ENCODE peak calls at places on chromosomes 5 and 9, in four cellular contexts. L is GM12878, M is SK-N-SH, X is K562. C is an unnamed sample.

GRCh38 chr9:6605202-6605601 is 40.3 kb downstream of the GLDC start:
- DNase-seq in L (peak; percentile 71), M (no peak), X (no peak), C (no peak)

GRCh38 chr5:98109561-98110006 is 663.9 kb upstream of the RGMB start:
- DNase-seq in L (no peak), M (no peak), X (no peak), C (no peak)

GRCh38 chr5:151492729-151493128 is 45.3 kb downstream of the SLC36A1 start:
- DNase-seq in L (no peak), M (no peak), X (no peak), C (no peak)

GRCh38 chr5:84430863-84431663 is 46.4 kb upstream of the EDIL3 start:
- DNase-seq in L (no peak), M (no peak), X (no peak), C (no peak)

GRCh38 chr5:171405615-171406014 is 13.8 kb upstream of the FGF18 start:
- DNase-seq in L (no peak), M (peak; percentile 46), X (no peak), C (no peak)

GRCh38 chr5:77631166-77631582 is 7.3 kb downstream of the OTP start:
- DNase-seq in L (peak; percentile 82), M (peak; percentile 21), X (no peak), C (no peak)

GRCh38 chr9:69047331-69047730 is 11.8 kb downstream of the FXN start:
- DNase-seq in L (no peak), M (no peak), X (no peak), C (no peak)

GRCh38 chr5:26329562-26330189 is 708.7 kb downstream of the CDH9 start:
- DNase-seq in L (no peak), M (peak; percentile 14), X (no peak), C (no peak)

GRCh38 chr5:167315762-167316161 is 975.7 kb upstream of the WWC1 start:
- DNase-seq in L (no peak), M (no peak), X (no peak), C (no peak)

GRCh38 chr5:79093762-79094161 is 17.8 kb upstream of the BHMT start:
- DNase-seq in L (no peak), M (peak; percentile 70), X (no peak), C (no peak)

GRCh38 chr5:56637321-56637920 is 177.9 kb upstream of the MAP3K1 start:
- DNase-seq in L (no peak), M (peak; percentile 24), X (no peak), C (no peak)

GRCh38 chr5:159735749-159736660 is 180.3 kb upstream of the ADRA1B start:
- DNase-seq in L (no peak), M (no peak), X (no peak), C (no peak)

GRCh38 chr5:149135536-149136201 is 5.6 kb upstream of the ABLIM3 start:
- DNase-seq in L (no peak), M (no peak), X (no peak), C (no peak)

GRCh38 chr9:1978941-1979340 is 36.2 kb upstream of the SMARCA2 start:
- DNase-seq in L (no peak), M (peak; percentile 7), X (no peak), C (no peak)

GRCh38 chr9:32350682-32351081 is 33.8 kb upstream of the ACO1 start:
- DNase-seq in L (no peak), M (no peak), X (no peak), C (no peak)

GRCh38 chr5:78565395-78565794 is 83.2 kb downstream of the LHFPL2 start:
- DNase-seq in L (no peak), M (no peak), X (no peak), C (no peak)

GRCh38 chr5:59673438-59674058 is 220.0 kb downstream of the PDE4D start:
- DNase-seq in L (no peak), M (peak; percentile 24), X (peak; percentile 28), C (no peak)

GRCh38 chr5:93299596-93300308 is 281.3 kb downstream of the NR2F1-AS1 start:
- DNase-seq in L (no peak), M (no peak), X (no peak), C (peak; percentile 44)

GRCh38 chr9:134858051-134858841 is 22.4 kb upstream of the FCN2 start:
- DNase-seq in L (peak; percentile 76), M (no peak), X (no peak), C (no peak)

GRCh38 chr5:16809816-16810502 is 126.1 kb downstream of the MYO10 start:
- DNase-seq in L (no peak), M (no peak), X (no peak), C (no peak)

GRCh38 chr9:76441551-76442322 is 17.2 kb upstream of the GCNT1 start:
- DNase-seq in L (peak; percentile 72), M (no peak), X (no peak), C (no peak)

GRCh38 chr9:92094655-92095054 is 20.6 kb downstream of the SPTLC1 start:
- DNase-seq in L (no peak), M (no peak), X (peak; percentile 36), C (no peak)

GRCh38 chr9:120882935-120883607 is 6.1 kb upstream of the PHF19 start:
- DNase-seq in L (no peak), M (no peak), X (no peak), C (no peak)
- TF ChIP-seq USF1 in L (no peak), M (no peak), X (no peak), C (no peak)

GRCh38 chr9:82108881-82109280 is 120.3 kb downstream of the SPATA31D1 start:
- DNase-seq in L (no peak), M (no peak), X (no peak), C (no peak)
- TF ChIP-seq USF1 in L (no peak), M (no peak), X (no peak), C (no peak)

GRCh38 chr5:115324021-115324420 is 27.6 kb upstream of the CCDC112 start:
- DNase-seq in L (no peak), M (no peak), X (no peak), C (no peak)

GRCh38 chr5:115333164-115333563 is 36.7 kb upstream of the CCDC112 start:
- DNase-seq in L (peak; percentile 32), M (no peak), X (no peak), C (no peak)

GRCh38 chr5:115330868-115331267 is 34.4 kb upstream of the CCDC112 start:
- DNase-seq in L (no peak), M (no peak), X (no peak), C (no peak)

GRCh38 chr5:115325291-115326019 is 29.0 kb upstream of the CCDC112 start:
- DNase-seq in L (no peak), M (no peak), X (no peak), C (no peak)

DNA sequence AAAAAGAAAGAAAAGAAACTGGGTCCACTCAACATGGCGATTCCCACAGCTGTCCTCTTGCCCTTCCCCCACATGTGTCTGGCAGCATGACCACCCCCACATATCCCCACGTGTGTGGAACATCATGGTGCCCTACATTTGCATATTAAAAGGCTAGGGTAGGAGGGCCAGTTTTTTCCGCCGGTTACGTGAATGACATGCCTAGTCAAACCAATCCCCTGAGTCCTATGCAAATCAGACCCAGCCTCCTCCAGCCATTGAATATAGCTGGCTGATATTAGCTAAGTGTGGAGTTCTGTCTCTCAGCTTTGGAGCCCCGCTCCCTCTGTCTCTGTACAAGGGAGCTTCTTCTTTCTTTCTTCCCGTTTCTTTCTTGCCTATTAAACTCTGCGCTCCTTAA is 33.0 kb upstream of the CCDC112 start:
- DNase-seq in L (no peak), M (no peak), X (no peak), C (peak; percentile 57)
- TF ChIP-seq USF1 in L (no peak), M (no peak), X (no peak), C (no peak)

GRCh38 chr9:130290353-130291181 is 25.0 kb downstream of the HMCN2 start:
- DNase-seq in L (no peak), M (no peak), X (no peak), C (no peak)
- TF ChIP-seq USF1 in L (no peak), M (no peak), X (no peak), C (no peak)

DNA sequence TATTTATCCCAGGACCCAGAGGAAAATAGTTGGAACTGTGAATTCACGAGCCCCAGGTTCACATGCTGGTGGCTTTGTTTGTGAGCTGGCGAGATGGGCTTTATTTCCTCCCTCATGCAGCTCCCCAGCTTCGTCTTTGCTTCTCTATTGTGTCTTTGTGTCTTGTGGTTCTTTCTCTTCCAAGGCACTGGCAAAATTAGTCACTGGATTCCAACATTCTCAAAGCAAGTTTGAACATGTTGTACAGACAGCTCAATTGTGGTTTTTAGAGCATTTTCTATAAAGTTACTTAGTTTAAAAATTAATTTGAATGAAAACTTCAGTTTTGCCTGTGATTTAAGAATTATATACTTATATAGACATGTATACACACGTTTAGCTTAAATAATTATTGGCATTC is 7.3 kb downstream of the NDUFS6 start:
- DNase-seq in L (no peak), M (no peak), X (no peak), C (no peak)
- TF ChIP-seq USF1 in L (no peak), M (no peak), X (no peak), C (no peak)

DNA sequence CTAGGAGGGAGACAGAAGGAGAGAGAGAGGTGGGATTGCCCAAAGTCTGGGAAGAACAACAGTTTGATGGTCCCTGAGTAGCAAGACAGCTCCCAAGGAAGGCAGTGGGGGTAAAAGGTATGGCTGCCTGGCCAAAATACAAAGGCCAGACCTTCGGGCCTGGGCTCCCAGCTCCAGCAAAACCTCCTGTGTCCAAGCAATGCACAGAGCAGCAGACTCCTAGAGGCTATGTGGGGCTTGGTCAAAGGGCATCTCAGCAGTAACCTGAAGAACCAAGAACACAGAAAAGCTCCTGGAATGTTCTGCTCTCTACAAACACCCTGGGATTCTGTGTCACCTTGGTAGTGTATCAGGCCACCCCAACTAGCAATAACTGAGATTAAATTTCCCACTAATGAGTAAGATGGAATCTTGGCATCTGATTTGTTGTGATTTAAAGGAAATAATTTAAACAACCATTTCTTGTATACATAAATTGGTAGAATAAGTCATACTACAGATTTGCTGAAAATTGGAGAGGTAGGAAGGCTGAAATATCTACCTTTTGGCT is 158.6 kb downstream of the GLIS3 start:
- DNase-seq in L (no peak), M (no peak), X (no peak), C (no peak)
- TF ChIP-seq USF1 in L (no peak), M (no peak), X (no peak), C (no peak)

DNA sequence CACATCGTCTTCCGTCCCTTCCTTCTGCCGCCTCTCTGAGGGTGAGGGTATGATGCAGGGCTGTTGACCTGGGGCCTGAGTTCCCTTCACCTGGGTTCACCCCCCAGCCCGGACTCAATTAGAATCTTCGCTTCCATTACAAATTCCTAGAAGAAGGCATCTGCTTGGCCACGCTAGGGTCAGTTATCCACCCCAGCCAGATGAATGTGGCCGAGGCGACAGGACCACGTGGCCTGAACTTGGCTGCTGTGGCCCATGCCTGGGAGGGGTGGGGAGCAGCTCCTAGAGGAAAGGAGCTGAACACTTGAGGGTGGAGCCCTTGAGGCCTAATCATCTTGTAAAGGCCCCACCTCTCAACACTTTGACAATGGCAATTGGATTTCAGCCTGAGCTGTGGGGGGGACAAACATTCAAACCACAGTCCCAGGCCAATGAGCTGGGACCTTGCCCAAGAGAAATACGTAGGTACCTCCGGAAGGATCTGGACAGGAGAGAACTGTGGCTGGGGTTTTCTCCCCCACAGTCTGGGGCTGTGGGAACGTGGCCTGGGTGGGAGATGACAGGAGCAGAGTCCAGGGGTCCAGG is 90.6 kb upstream of the ADAMTS2 start:
- DNase-seq in L (no peak), M (no peak), X (no peak), C (no peak)
- TF ChIP-seq USF1 in L (no peak), M (no peak), X (peak; percentile 55), C (no peak)

C was measured in WTC11.